ENCODE peak calls at places on chromosomes 16 and 17, in nine cellular contexts. P is heart right ventricle, Y is PC-3, B is AG10803, S is psoas muscle, N is suprapubic skin, G is left ventricle myocardium inferior, D is GM23338, T is thyroid gland. Z is an unnamed sample.

GRCh38 chr16:27328937-27329336 is 15.2 kb downstream of the IL4R start:
- DNase-seq in P (no peak), Y (no peak), B (no peak), S (no peak), N (no peak), G (no peak), D (no peak), T (no peak), Z (no peak)

GRCh38 chr17:61997649-61998048 is 67.4 kb downstream of the MED13 start:
- DNase-seq in P (no peak), Y (peak), B (peak), S (no peak), N (no peak), G (no peak), D (no peak), T (no peak), Z (peak)

GRCh38 chr17:46726106-46726670 is 92.3 kb downstream of the WNT3 start:
- DNase-seq in P (no peak), Y (no peak), B (peak), S (no peak), N (no peak), G (no peak), D (no peak), T (no peak), Z (peak)

GRCh38 chr17:47305302-47305923 is 18.3 kb upstream of the EFCAB13 start:
- DNase-seq in P (no peak), Y (peak), B (peak), S (no peak), N (no peak), G (no peak), D (no peak), T (peak), Z (peak)

GRCh38 chr16:15494231-15494630 is 59.8 kb downstream of the BMERB1 start:
- DNase-seq in P (no peak), Y (peak), B (peak), S (no peak), N (no peak), G (no peak), D (no peak), T (no peak), Z (peak)

GRCh38 chr17:2064980-2065785 is 10.3 kb downstream of the HIC1 start:
- DNase-seq in P (peak), Y (no peak), B (peak), S (peak), N (peak), G (no peak), D (peak), T (no peak), Z (peak)

GRCh38 chr17:40519089-40519775 is 17.8 kb upstream of the TNS4 start:
- DNase-seq in P (no peak), Y (no peak), B (no peak), S (no peak), N (peak), G (no peak), D (no peak), T (no peak), Z (no peak)

GRCh38 chr16:82011199-82011641 is at the start of gene SDR42E1:
- DNase-seq in P (no peak), Y (no peak), B (no peak), S (no peak), N (peak), G (no peak), D (peak), T (peak), Z (no peak)

GRCh38 chr17:17414316-17414937 is 62.4 kb upstream of the MED9 start:
- DNase-seq in P (no peak), Y (peak), B (peak), S (peak), N (no peak), G (no peak), D (no peak), T (peak), Z (peak)

GRCh38 chr17:40448213-40448638 is 5.0 kb downstream of the IGFBP4 start:
- DNase-seq in P (no peak), Y (no peak), B (no peak), S (peak), N (no peak), G (no peak), D (no peak), T (peak), Z (no peak)

DNA sequence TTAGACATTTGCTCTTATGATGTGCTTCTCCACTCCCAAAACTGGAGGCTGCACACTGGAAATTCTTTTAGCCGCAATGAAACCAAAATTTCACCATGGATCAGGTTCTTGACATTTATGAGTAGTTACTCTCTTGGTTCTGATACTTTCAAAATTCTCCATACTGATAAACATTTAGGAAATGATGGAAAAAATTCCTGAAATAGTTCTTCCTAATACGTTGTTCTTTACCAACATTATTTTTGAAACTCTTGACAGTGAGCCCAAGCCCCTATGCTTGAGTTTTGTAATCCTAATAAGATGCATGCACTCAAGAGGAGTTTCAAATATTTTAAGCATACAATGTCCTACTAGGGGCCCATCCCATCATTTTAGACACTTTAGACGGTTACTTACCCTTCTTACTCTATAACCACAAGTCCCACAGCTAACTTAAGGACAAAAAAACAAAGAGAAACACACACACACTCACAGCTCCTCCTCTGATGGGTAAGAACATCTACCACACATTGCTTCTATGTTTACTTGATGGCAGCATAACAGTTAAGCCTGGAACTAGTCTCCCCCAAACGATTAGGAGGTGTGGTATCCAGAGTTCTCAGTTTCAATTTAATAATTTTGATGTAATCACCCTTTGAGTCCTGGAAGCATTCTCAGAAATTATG is 3.7 kb downstream of the VEZF1 start:
- DNase-seq in P (no peak), Y (no peak), B (peak), S (no peak), N (no peak), G (no peak), D (no peak), T (no peak), Z (peak)
- H3K4me3 ChIP-seq in P (no peak), Y (peak), B (peak), S (peak), N (no peak), G (peak), D (no peak), T (no peak), Z (peak)

DNA sequence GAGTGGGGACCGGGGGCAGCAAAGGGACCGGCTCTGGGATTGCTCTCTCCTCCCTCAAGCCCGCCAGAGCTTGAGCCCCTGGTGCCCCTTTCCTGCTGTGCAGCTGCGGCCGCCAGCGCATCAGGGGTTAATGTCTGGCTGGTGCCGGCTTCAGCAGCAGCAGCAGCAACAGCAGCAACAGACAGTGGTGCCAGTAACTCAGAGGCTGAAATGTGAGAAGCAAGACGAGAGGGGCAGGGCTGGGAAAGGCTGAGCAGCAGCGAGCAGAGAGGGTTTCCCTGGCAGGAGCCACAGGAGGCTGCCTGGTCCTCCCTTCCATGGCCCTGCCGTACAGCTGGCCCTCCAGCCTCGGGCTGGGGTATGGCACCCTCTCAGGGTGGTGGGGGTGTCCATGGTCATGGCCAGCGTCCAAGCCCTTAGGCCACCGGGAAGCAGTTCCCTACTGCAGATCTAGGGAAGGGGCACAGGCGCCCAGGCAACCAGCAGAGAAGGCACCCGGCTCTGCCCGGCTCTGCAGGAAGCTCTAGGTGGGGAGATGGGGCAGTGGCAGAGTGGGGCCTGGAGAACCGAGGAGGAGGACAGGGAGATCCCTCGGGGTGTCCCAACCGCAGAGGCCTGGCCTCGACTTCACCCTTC is 21.1 kb upstream of the TFAP4 start:
- DNase-seq in P (peak), Y (peak), B (peak), S (peak), N (no peak), G (peak), D (peak), T (peak), Z (peak)
- TF ChIP-seq CTCF in P (no peak), Y (no peak), B (no peak), S (no peak), N (no peak), G (no peak), D (no peak), T (no peak), Z (no peak)

GRCh38 chr16:87241135-87241771 is 75.9 kb downstream of the C16orf95 start:
- DNase-seq in P (no peak), Y (no peak), B (no peak), S (no peak), N (no peak), G (no peak), D (no peak), T (no peak), Z (no peak)

GRCh38 chr16:87236516-87237115 is 80.6 kb downstream of the C16orf95 start:
- DNase-seq in P (no peak), Y (no peak), B (no peak), S (no peak), N (no peak), G (no peak), D (no peak), T (no peak), Z (no peak)

GRCh38 chr16:87243383-87243964 is 73.7 kb downstream of the C16orf95 start:
- DNase-seq in P (no peak), Y (no peak), B (no peak), S (no peak), N (no peak), G (no peak), D (peak), T (no peak), Z (no peak)

GRCh38 chr16:87238371-87238715 is 78.8 kb downstream of the C16orf95 start:
- DNase-seq in P (no peak), Y (no peak), B (no peak), S (no peak), N (no peak), G (no peak), D (no peak), T (no peak), Z (no peak)

DNA sequence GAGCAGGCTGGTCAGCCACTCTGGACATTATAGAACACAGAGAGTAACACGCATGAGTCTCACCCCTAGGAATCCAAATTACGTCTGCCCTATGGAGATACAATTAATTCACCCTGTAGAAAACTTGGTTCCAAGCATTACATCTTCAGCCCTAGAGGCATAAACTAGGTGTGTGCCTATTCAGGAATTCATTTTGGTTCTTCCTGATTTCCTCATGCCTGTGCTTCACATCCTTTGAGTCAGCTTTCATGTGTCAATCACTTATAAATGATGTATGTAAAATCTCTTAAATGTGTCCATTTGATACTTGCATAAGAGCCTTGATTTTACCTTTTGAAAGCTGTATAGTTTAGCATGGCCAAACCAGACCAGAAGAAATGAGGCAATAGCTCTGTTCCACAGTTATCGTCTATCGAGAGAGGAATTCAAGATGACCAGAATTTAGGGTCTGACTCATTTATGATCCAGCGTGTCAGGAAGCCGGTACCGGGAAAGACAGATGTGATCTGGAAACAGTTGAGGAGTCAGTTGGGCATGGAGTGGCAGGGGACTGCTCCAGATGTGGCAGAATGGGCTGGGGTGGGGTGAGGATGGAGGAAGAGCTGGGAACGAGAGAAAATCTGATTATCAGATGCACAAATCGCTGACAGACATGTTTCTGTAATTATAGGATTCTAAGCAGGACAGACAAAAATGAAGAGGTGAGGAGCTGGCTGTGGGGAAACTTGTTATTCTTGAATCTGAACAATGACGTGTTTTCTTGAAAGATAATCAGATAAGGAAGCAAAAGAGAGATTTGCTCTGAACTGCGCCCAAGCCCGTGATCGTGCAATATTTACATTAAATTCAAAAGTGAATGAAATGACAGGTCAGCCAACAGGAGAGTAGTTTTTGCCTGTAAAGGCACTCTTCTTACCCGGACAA is 76.7 kb downstream of the C16orf95 start:
- DNase-seq in P (no peak), Y (peak), B (peak), S (no peak), N (no peak), G (no peak), D (no peak), T (no peak), Z (peak)
- H3K4me3 ChIP-seq in P (no peak), Y (peak), B (no peak), S (no peak), N (no peak), G (no peak), D (no peak), T (no peak), Z (no peak)

GRCh38 chr17:33292981-33293867 is at the start of gene ASIC2:
- DNase-seq in P (no peak), Y (peak), B (no peak), S (no peak), N (no peak), G (no peak), D (peak), T (no peak), Z (no peak)

GRCh38 chr17:33294994-33295393 is 1.9 kb upstream of the ASIC2 start:
- DNase-seq in P (no peak), Y (no peak), B (no peak), S (no peak), N (no peak), G (no peak), D (no peak), T (no peak), Z (no peak)

GRCh38 chr17:33290156-33290697 is 2.9 kb downstream of the ASIC2 start:
- DNase-seq in P (no peak), Y (no peak), B (no peak), S (no peak), N (no peak), G (no peak), D (no peak), T (no peak), Z (no peak)

GRCh38 chr17:33291248-33292183 is 1.6 kb downstream of the ASIC2 start:
- DNase-seq in P (peak), Y (no peak), B (peak), S (peak), N (peak), G (no peak), D (peak), T (no peak), Z (peak)

DNA sequence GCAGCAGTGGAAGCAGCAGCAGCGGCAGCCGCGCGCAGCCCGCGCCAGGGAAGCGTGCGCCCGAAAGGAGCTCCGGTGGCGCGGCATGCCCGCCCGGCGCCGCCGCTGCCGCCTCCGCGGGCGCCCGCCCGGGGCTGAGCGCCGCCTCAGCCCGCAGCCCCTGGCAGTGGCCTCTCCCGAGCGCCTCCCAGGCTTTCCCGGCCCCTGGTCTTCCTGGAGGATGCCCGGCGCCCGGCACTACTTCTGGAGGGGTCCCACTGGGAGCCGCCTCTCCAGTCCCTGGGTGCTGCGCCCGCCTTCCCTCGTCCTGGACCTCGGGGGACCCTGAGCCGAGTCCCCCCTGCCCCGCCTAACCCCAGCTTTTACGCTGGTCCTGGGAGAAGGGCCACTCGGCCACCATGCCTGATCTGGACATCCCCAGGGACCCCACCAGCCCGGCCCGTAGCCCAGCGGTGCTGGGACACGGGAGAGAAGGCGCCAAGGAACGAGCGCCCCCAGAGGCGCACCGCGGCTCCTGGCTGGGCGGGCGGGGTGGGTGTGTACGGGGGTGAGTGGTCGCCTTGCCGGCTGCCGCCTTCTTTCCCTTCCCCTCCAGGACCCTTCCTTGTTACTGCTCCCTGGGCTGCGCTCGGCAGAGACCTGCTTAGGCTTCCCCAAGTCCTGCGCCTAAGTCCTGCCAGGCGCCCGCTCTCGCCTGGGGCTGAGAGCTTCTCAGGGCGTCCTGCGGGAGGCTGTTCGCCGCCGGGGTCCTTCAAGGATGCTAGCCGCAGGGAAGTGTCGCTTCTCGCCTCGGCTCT is 713 bp downstream of the ASIC2 start:
- DNase-seq in P (peak), Y (no peak), B (no peak), S (no peak), N (peak), G (no peak), D (peak), T (no peak), Z (peak)
- TF ChIP-seq CTCF in P (peak), Y (no peak), B (peak), S (peak), N (peak), G (peak), D (peak), T (no peak), Z (no peak)

GRCh38 chr17:79992657-79993389 is 42.8 kb downstream of the TBC1D16 start:
- DNase-seq in P (no peak), Y (no peak), B (no peak), S (no peak), N (no peak), G (no peak), D (no peak), T (no peak), Z (no peak)
- H3K4me3 ChIP-seq in P (peak), Y (peak), B (no peak), S (no peak), N (peak), G (peak), D (peak), T (no peak), Z (peak)

GRCh38 chr17:55463600-55463999 is 42.0 kb upstream of the MMD start:
- DNase-seq in P (no peak), Y (no peak), B (no peak), S (no peak), N (no peak), G (no peak), D (no peak), T (no peak), Z (no peak)

GRCh38 chr17:55462711-55463110 is 41.1 kb upstream of the MMD start:
- DNase-seq in P (no peak), Y (no peak), B (no peak), S (no peak), N (no peak), G (no peak), D (no peak), T (no peak), Z (no peak)

GRCh38 chr17:55462234-55462633 is 40.6 kb upstream of the MMD start:
- DNase-seq in P (no peak), Y (no peak), B (no peak), S (no peak), N (no peak), G (no peak), D (no peak), T (no peak), Z (no peak)

DNA sequence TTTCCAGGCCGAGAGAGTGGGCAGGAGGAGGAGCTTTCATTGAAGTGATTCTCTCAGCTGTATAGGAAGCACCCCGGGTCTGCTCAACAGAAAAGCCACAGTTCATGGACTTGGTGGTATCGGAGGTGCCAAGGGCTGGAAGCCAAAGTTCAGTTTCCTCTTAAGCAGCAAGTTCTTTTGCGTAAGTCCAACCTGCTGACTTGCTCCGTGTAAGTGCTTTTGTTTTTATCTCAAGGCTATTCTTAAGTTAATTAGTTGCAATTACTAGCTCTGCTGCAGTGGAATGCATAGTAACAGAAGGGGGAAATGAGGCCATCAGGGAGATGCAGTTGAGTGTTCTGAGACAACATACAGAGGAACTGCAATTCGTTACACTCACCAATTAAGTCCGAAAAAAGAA is 44.6 kb downstream of the SMIM36 start:
- DNase-seq in P (no peak), Y (no peak), B (no peak), S (no peak), N (no peak), G (no peak), D (peak), T (peak), Z (no peak)
- TF ChIP-seq CTCF in P (no peak), Y (no peak), B (no peak), S (no peak), N (no peak), G (no peak), D (no peak), T (no peak), Z (no peak)

DNA sequence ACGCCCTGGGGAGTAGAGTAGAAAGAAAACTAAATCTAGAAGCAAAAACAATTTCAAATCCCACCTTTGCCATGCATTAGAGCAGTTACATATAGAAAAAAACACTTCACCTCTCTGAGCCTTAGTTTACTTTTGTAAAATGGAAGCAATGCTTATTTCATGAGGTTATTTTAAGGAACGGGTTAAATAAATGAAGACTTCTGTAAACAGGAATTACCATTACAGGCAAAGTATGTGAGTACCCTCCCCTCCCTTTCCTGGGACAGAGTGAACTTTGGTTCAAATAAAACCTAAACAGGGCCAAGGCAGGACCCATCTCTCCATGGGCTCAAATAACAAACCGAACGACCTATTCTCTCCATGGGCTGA is 4.5 kb upstream of the KRT15 start:
- DNase-seq in P (no peak), Y (no peak), B (no peak), S (no peak), N (no peak), G (no peak), D (no peak), T (no peak), Z (no peak)
- H3K4me3 ChIP-seq in P (no peak), Y (no peak), B (no peak), S (no peak), N (no peak), G (no peak), D (no peak), T (no peak), Z (no peak)

GRCh38 chr16:1379863-1380174 is 28.1 kb downstream of the GNPTG start:
- DNase-seq in P (no peak), Y (no peak), B (no peak), S (no peak), N (no peak), G (no peak), D (peak), T (no peak), Z (no peak)
- TF ChIP-seq CTCF in P (no peak), Y (no peak), B (no peak), S (no peak), N (no peak), G (no peak), D (no peak), T (no peak), Z (no peak)

GRCh38 chr17:48592592-48592991 is 987 bp downstream of the HOXB5 start:
- DNase-seq in P (no peak), Y (no peak), B (no peak), S (no peak), N (no peak), G (no peak), D (no peak), T (no peak), Z (no peak)
- H3K4me3 ChIP-seq in P (peak), Y (no peak), B (peak), S (no peak), N (peak), G (peak), D (no peak), T (no peak), Z (peak)

GRCh38 chr17:71304498-71305158 is 816.2 kb upstream of the SOX9 start:
- DNase-seq in P (no peak), Y (no peak), B (no peak), S (no peak), N (no peak), G (no peak), D (peak), T (no peak), Z (no peak)
- TF ChIP-seq CTCF in P (no peak), Y (peak), B (no peak), S (no peak), N (no peak), G (no peak), D (peak), T (no peak), Z (no peak)